ENCODE peak calls at places on chromosomes 3 and 15, in five cellular contexts. M is pancreas, A is A549, K is cardiac muscle cell, G is HFFc6. R is an unnamed sample.

GRCh38 chr3:39718674-39719595 is 90.5 kb upstream of the MYRIP start:
- DNase-seq in M (no peak), A (no peak), K (peak), G (peak), R (no peak)

GRCh38 chr3:46930945-46931403 is 45.6 kb downstream of the CCDC12 start:
- DNase-seq in M (no peak), A (peak), K (no peak), G (no peak), R (no peak)

GRCh38 chr3:53180305-53181023 is 19.5 kb downstream of the PRKCD start:
- DNase-seq in M (no peak), A (no peak), K (no peak), G (no peak), R (no peak)

GRCh38 chr15:67967871-67968423 is 86.2 kb upstream of the PIAS1 start:
- DNase-seq in M (peak), A (no peak), K (peak), G (peak), R (peak)

GRCh38 chr3:13267348-13267659 is 152.8 kb downstream of the NUP210 start:
- DNase-seq in M (no peak), A (no peak), K (no peak), G (no peak), R (no peak)

GRCh38 chr15:89533861-89534544 is 37.6 kb upstream of the RHCG start:
- DNase-seq in M (no peak), A (no peak), K (peak), G (peak), R (no peak)

GRCh38 chr15:66327736-66328135 is 28.7 kb downstream of the TIPIN start:
- DNase-seq in M (no peak), A (no peak), K (no peak), G (no peak), R (no peak)

GRCh38 chr15:68224546-68225250 is 4.8 kb downstream of the CLN6 start:
- DNase-seq in M (no peak), A (no peak), K (no peak), G (no peak), R (peak)

DNA sequence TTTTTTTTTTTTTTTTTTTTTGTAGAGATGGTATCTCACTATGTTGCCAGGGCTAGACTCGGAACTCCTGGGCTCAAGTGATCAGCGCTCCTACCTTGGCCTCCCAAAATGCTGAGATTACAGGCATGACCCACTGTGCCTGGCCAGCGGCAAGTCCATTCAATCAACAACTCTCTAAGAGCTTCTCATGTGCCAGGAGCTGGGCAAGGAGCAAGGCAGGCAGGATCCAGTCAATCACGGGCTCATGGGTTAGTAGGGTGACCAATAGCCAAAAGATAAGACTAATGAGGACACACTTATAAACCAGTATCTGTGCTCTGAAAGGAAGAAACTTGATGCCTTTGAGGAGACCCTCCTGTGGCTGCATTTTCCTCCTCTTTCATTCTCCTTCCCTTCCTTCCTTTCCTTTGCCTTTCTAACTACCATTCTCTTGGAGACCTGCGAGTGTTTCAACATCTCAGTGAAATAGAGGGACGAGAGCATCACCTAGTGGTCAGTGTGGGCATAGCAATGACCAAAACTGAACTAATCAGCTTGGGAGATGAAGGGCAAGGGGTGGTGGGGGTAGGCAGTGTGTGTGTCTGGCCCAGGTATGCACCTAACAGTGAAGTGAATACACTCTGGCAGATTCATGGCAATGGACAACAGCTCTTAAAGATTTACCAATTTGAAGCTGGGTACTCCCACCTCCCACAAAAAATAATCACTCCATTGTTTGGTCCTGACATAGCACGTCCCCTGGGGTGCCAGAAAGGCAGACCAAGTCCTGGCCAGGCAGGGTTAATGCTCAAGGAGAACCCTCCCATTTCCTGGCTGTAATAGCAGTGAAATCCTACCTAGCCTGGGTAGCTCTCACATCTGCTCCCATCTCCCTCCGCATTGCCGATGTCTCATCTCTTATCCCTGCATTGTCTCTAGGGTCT is 6.2 kb downstream of the RPP25 start:
- DNase-seq in M (peak), A (peak), K (peak), G (peak), R (peak)
- TF ChIP-seq CTCF in M (peak), A (peak), K (peak), G (peak), R (peak)

DNA sequence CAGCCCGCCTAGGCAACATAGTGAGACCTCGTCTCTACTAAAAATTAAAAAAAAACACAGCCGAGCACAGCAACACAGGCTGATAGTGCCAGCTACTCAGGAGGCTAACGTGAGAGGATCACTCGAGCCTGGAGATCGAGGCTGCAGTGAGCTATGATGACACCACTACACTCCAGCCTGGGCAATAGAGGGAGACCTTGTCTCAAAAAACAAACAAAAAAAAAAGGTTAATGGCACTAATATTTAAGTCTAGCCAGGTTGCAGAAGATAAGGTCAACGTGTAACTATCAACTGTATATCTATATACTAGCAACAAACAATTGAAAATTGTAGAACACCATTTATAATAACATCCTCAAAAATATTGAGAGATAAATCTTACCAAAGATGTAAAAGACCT is 75.1 kb downstream of the MYO9A start:
- DNase-seq in M (no peak), A (no peak), K (no peak), G (no peak), R (no peak)
- TF ChIP-seq CTCF in M (no peak), A (no peak), K (no peak), G (no peak), R (no peak)

GRCh38 chr3:123153124-123153523 is 48.6 kb upstream of the SEC22A start:
- DNase-seq in M (no peak), A (no peak), K (no peak), G (no peak), R (no peak)
- TF ChIP-seq CTCF in M (no peak), A (no peak), K (no peak), G (no peak), R (no peak)

DNA sequence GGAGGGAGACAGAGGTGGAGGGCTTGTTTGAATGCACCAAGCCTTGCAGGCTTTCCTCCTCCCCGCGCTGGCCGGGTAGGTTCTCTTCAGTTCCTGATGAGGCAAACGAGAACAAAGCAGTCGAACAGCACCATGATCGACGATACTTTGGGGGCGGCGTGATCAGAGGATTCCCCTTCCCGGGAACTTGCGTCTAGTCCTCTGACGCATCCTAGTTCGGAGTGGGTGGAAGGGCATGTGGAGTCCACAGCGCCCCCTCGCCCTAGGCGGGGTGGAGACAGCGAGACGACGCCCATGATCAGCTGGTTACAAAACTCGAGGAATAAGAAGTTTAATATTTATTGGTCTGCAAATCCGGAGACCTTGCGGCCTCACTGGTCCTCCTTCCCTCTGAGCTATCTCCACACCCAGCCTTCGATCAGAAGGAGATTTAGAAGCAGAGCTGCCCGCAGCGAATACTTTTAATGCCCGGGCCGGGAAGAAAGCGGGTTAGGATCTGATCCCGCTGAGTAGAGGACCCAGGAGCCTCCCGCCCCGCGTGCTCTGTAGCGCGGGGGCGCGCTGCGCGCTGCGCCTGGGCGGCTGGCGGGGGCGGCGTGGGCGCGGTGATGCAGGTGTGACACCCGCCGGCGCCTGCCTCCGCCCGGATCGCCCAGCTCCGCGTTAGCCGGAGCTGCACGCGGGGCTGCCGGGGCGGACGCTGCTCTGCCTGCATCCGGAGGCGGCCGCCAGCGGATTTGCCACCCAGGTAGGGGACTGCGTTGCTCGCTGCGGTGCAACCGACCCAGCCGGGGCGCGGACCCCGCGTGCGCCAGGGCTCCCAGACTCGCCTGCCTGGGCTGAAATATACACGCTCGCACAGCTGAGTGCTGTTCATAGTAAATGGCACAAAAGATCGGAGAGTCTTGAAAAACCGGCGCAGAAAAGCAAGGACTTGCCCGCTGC is at the start of gene SV2B:
- DNase-seq in M (peak), A (peak), K (peak), G (no peak), R (no peak)
- TF ChIP-seq CTCF in M (no peak), A (peak), K (peak), G (no peak), R (no peak)

GRCh38 chr15:79168922-79169322 is 78.3 kb upstream of the RASGRF1 start:
- DNase-seq in M (no peak), A (peak), K (peak), G (no peak), R (no peak)
- TF ChIP-seq CTCF in M (no peak), A (no peak), K (no peak), G (no peak), R (no peak)

DNA sequence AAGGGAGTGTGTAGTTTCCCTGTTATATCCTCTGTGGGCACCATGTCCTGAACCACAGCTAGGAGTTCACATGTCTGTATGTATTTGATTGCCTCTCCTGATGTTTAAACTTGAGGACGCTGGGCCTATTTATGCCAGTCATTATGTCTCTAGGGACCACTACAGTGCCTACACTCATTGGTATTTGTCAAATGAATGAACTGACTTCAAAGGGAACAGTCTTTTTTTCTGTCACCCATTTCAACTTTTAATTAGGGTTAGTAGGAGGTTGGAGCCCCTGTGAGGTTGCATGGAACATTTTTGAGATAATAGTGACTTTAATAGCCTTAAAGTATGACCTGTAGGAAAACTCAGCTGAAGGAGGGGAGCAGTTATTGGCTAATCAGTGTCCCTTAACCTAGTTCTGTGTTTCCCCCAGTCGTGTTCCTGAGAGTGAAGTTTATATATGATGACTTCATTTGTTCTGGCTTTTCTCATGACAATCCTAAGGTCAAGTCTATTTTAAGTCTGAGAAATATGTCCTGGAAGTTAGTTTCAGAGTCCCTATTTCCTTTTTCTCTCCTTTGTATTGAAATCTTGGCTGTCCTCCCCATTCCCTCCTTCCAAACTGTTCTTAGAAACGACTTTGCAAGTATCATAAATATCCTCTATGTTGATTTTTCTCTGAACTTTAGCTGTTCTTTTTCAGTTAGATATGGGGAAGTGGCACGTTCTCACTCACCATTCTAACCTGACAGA is 29.0 kb downstream of the PDE8A start:
- DNase-seq in M (no peak), A (no peak), K (peak), G (no peak), R (no peak)
- TF ChIP-seq CTCF in M (no peak), A (no peak), K (no peak), G (no peak), R (no peak)

GRCh38 chr3:68017069-68017468 is 362.7 kb upstream of the SUCLG2 start:
- DNase-seq in M (no peak), A (peak), K (no peak), G (no peak), R (no peak)
- TF ChIP-seq CTCF in M (no peak), A (peak), K (no peak), G (no peak), R (no peak)

DNA sequence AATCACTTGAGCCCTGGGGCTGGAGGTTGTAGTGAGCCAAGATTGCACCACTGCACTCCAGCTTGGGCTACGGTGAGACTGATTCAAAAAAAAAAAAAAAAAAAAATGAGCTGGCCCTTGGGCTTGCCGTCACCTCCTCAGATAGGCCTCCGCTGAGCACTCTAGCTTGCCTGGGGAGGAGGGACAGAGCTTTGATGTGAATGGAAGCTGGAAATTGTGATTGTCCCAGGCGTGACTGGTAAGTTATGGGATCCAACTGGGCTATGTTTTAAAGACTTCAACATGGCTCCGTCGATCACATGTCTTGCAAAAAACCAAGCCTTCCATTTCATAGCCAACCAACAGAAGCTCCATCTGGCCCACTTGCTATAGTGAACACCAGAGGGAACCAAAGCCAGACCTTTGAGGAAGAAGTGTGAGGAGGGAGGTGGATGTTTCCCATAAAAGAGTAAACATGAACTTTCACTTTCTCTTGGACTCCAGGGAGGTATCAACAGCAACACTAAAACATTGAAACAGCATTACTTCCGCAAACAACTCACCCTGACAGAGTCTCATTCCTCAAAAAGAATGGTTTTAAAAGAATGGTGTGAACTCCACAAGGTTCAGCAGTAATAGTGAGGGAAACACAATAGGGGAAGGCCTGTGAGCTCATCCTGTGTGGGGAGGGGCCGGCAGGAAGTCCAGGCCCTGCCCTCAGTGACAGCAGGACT is 59.3 kb upstream of the IL12A start:
- DNase-seq in M (no peak), A (peak), K (peak), G (peak), R (no peak)
- TF ChIP-seq CTCF in M (no peak), A (peak), K (peak), G (peak), R (no peak)

GRCh38 chr3:38528457-38528856 is 32.3 kb downstream of the EXOG start:
- DNase-seq in M (no peak), A (peak), K (no peak), G (no peak), R (no peak)
- TF ChIP-seq CTCF in M (no peak), A (peak), K (no peak), G (peak), R (no peak)